ENCODE peak calls at places on chromosomes 13 and 19, in eight cellular contexts. Q is left colon; G is amygdala; T is NCI-H748 treated with DMSO at 0.1 percent for 48 hours; V is Right ventricle myocardium superior; Z is astrocyte of the spinal cord; D is PC-3; K is stimulated activated CD8-positive, alpha-beta memory T cell treated with anti-CD3 and anti-CD28 coated beads, Interleukin-4, amount 100 ng/mL, for 4 hours. B is an unnamed sample.

GRCh38 chr13:65336916-65337315 is 1893.2 kb downstream of the PCDH9 start:
- DNase-seq in G (no peak), D (no peak), Q (no peak), Z (peak; percentile 91), K (no peak), V (no peak), T (peak; percentile 19), B (no peak)

GRCh38 chr13:107284168-107284567 is 716.2 kb upstream of the ARGLU1 start:
- DNase-seq in Z (peak; percentile 60), V (no peak), D (peak; percentile 37), G (no peak), T (no peak), Q (no peak), K (no peak), B (no peak)

GRCh38 chr19:43848821-43849220 is 21.7 kb downstream of the ZNF283 start:
- DNase-seq in G (no peak), Z (no peak), K (no peak), Q (no peak), V (no peak), T (no peak), D (no peak), B (no peak)

GRCh38 chr13:72839831-72840426 is 58.0 kb downstream of the PIBF1 start:
- DNase-seq in V (no peak), K (no peak), D (peak; percentile 74), Q (peak; percentile 56), T (peak; percentile 60), G (peak; percentile 1), Z (peak; percentile 46), B (no peak)

GRCh38 chr19:55703790-55704215 is 28.8 kb downstream of the EPN1 start:
- DNase-seq in T (no peak), K (no peak), Z (peak; percentile 11), G (no peak), D (no peak), Q (peak; percentile 39), V (peak; percentile 64), B (no peak)

GRCh38 chr13:34025746-34026145 is 207.8 kb downstream of the RFC3 start:
- DNase-seq in G (no peak), K (no peak), Q (no peak), V (no peak), T (no peak), Z (peak; percentile 73), D (peak; percentile 76), B (no peak)

GRCh38 chr13:32811297-32811800 is 204.9 kb upstream of the KL start:
- DNase-seq in K (no peak), Z (peak; percentile 41), D (peak; percentile 22), G (no peak), T (no peak), V (no peak), Q (peak; percentile 30), B (no peak)

GRCh38 chr13:78602561-78603239 is 652 bp downstream of the POU4F1 start:
- DNase-seq in Z (no peak), T (peak; percentile 38), G (no peak), D (no peak), V (no peak), K (no peak), Q (no peak), B (no peak)

GRCh38 chr19:38736036-38736412 is 8.2 kb downstream of the CAPN12 start:
- DNase-seq in V (peak; percentile 61), G (peak; percentile 55), D (peak; percentile 39), K (peak; percentile 34), T (peak; percentile 24), Z (no peak), Q (no peak), B (peak; percentile 68)

GRCh38 chr13:28553971-28554370 is 59.0 kb upstream of the FLT1 start:
- DNase-seq in K (no peak), Z (no peak), G (no peak), D (no peak), Q (no peak), T (no peak), V (no peak), B (no peak)

GRCh38 chr19:3115411-3115810 is 20.4 kb upstream of the GNA15 start:
- DNase-seq in D (no peak), Z (no peak), Q (no peak), V (no peak), G (no peak), T (no peak), K (no peak), B (no peak)

GRCh38 chr13:87788363-87788762 is 117.2 kb downstream of the SLITRK5 start:
- DNase-seq in K (no peak), T (no peak), Q (no peak), D (no peak), V (no peak), Z (no peak), G (no peak), B (no peak)

GRCh38 chr13:40483601-40484000 is 182.8 kb downstream of the FOXO1 start:
- DNase-seq in T (no peak), Z (no peak), G (no peak), D (no peak), V (peak; percentile 63), K (no peak), Q (no peak), B (no peak)

GRCh38 chr13:91112878-91113277 is 234.6 kb upstream of the MIR17HG start:
- DNase-seq in Z (no peak), G (no peak), T (no peak), V (no peak), D (no peak), K (no peak), Q (no peak), B (no peak)

GRCh38 chr19:45613926-45614725 is 12.1 kb upstream of the GPR4 start:
- DNase-seq in V (no peak), G (no peak), T (no peak), Q (peak; percentile 65), D (peak; percentile 92), K (no peak), Z (peak; percentile 93), B (no peak)

GRCh38 chr13:79533781-79534400 is 52.9 kb downstream of the NDFIP2 start:
- DNase-seq in Q (no peak), G (no peak), D (no peak), K (no peak), T (no peak), Z (no peak), V (no peak), B (no peak)

GRCh38 chr19:16325671-16326400 is 1.2 kb downstream of the KLF2 start:
- DNase-seq in D (no peak), Q (peak; percentile 50), K (no peak), T (peak; percentile 53), G (no peak), Z (no peak), V (peak; percentile 67), B (no peak)

GRCh38 chr19:21084343-21084742 is 2.3 kb downstream of the ZNF714 start:
- DNase-seq in D (no peak), T (no peak), G (no peak), Z (peak; percentile 29), V (no peak), Q (no peak), K (no peak), B (no peak)

GRCh38 chr13:48304132-48304876 is 753 bp downstream of the RB1 start:
- DNase-seq in G (peak; percentile 53), T (no peak), D (peak; percentile 29), K (no peak), Z (peak; percentile 52), Q (no peak), V (peak; percentile 43), B (no peak)

GRCh38 chr19:41441321-41441945 is 1.5 kb upstream of the ERICH4 start:
- DNase-seq in V (peak; percentile 20), G (no peak), T (no peak), K (no peak), D (no peak), Z (no peak), Q (no peak), B (no peak)

GRCh38 chr13:77692746-77693448 is 4.6 kb upstream of the SLAIN1 start:
- DNase-seq in G (no peak), K (no peak), D (peak; percentile 17), Q (no peak), V (no peak), T (no peak), Z (no peak), B (no peak)

GRCh38 chr19:51799998-51800848 is 5.3 kb downstream of the FPR3 start:
- DNase-seq in Z (peak; percentile 6), G (no peak), V (peak; percentile 89), K (no peak), Q (no peak), T (no peak), D (no peak), B (no peak)

B was measured in NCI-H2227 treated with DMSO at 0.1 percent for 48 hours.